ENCODE peak calls at places on chromosome 2, in nine cellular contexts. G is nephron progenitor cell, D is foreskin fibroblast, Q is adrenal gland, T is IMR-90, S is progenitor cell of endocrine pancreas, Y is kidney, U is OCI-LY7, R is GM13976. O is an unnamed sample.

GRCh38 chr2:75595541-75596395 is 35.0 kb upstream of the EVA1A start:
- DNase-seq in U (no peak), R (no peak), S (no peak), D (peak; percentile 68), T (peak; percentile 95), G (no peak), Y (no peak), Q (no peak), O (no peak)

GRCh38 chr2:201661366-201661765 is 18.1 kb upstream of the TMEM237 start:
- DNase-seq in T (no peak), R (no peak), S (no peak), Y (no peak), D (no peak), G (no peak), Q (no peak), U (no peak), O (no peak)

GRCh38 chr2:227534714-227535113 is 62.8 kb downstream of the AGFG1 start:
- DNase-seq in Q (no peak), U (peak; percentile 18), S (no peak), R (no peak), T (no peak), G (no peak), D (no peak), Y (no peak), O (peak; percentile 18)

GRCh38 chr2:127624321-127625145 is 21.4 kb upstream of the GPR17 start:
- DNase-seq in U (no peak), G (no peak), Y (no peak), D (no peak), T (no peak), R (no peak), S (no peak), Q (peak; percentile 18), O (no peak)

GRCh38 chr2:19571773-19572172 is 213.3 kb upstream of the OSR1 start:
- DNase-seq in R (no peak), U (no peak), Q (no peak), T (no peak), G (no peak), S (no peak), Y (no peak), D (no peak), O (no peak)

GRCh38 chr2:221435161-221435560 is 136.9 kb downstream of the EPHA4 start:
- DNase-seq in Y (no peak), R (no peak), T (no peak), D (no peak), S (no peak), G (no peak), Q (no peak), U (no peak), O (no peak)

GRCh38 chr2:43041661-43042360 is 184.6 kb downstream of the ZFP36L2 start:
- DNase-seq in T (peak; percentile 97), D (peak; percentile 95), G (peak; percentile 86), R (no peak), S (no peak), U (no peak), Y (peak; percentile 91), Q (peak; percentile 75), O (no peak)

GRCh38 chr2:44275915-44276279 is 617 bp downstream of the SLC3A1 start:
- DNase-seq in U (no peak), T (peak; percentile 36), D (peak; percentile 36), Y (no peak), G (no peak), R (no peak), Q (no peak), S (no peak), O (no peak)

GRCh38 chr2:6990871-6991270 is 73.7 kb downstream of the RNF144A start:
- DNase-seq in R (no peak), Q (no peak), G (no peak), U (no peak), D (no peak), Y (no peak), S (no peak), T (no peak), O (no peak)

GRCh38 chr2:189545424-189545823 is 35.2 kb downstream of the SLC40A1 start:
- DNase-seq in R (no peak), G (no peak), D (no peak), S (no peak), Y (no peak), T (no peak), Q (no peak), U (no peak), O (no peak)

GRCh38 chr2:218645126-218645525 is 14.3 kb downstream of the ZNF142 start:
- DNase-seq in D (peak; percentile 35), T (peak; percentile 62), R (no peak), G (no peak), Q (no peak), Y (no peak), S (no peak), U (no peak), O (no peak)

GRCh38 chr2:230868151-230868946 is 3.6 kb downstream of the ITM2C start:
- DNase-seq in S (no peak), Y (no peak), Q (no peak), T (no peak), R (peak; percentile 6), U (no peak), G (peak; percentile 61), D (no peak), O (no peak)

GRCh38 chr2:9189901-9190300 is 16.7 kb upstream of the ASAP2 start:
- DNase-seq in D (no peak), Y (no peak), S (no peak), R (no peak), G (no peak), Q (no peak), T (no peak), U (no peak), O (no peak)

GRCh38 chr2:2577366-2577765 is 246.3 kb upstream of the MYT1L start:
- DNase-seq in Y (no peak), T (no peak), U (no peak), G (no peak), Q (no peak), R (no peak), S (no peak), D (no peak), O (no peak)

GRCh38 chr2:178882666-178883440 is 75.6 kb upstream of the TTN start:
- DNase-seq in G (no peak), Y (no peak), R (no peak), T (peak; percentile 31), S (no peak), Q (no peak), D (peak; percentile 27), U (no peak), O (no peak)

GRCh38 chr2:165239230-165239629 is at the start of gene SCN2A:
- DNase-seq in G (peak; percentile 12), Q (no peak), Y (no peak), S (no peak), D (peak; percentile 11), U (peak; percentile 51), T (peak; percentile 49), R (no peak), O (peak; percentile 1)

GRCh38 chr2:207960090-207960489 is 65.2 kb downstream of the PLEKHM3 start:
- DNase-seq in D (no peak), T (no peak), Y (no peak), S (no peak), R (no peak), U (no peak), G (no peak), Q (no peak), O (no peak)

GRCh38 chr2:233265899-233266431 is 14.5 kb downstream of the ATG16L1 start:
- DNase-seq in U (no peak), G (no peak), R (peak; percentile 46), S (no peak), T (no peak), Y (no peak), Q (no peak), D (no peak), O (no peak)

DNA sequence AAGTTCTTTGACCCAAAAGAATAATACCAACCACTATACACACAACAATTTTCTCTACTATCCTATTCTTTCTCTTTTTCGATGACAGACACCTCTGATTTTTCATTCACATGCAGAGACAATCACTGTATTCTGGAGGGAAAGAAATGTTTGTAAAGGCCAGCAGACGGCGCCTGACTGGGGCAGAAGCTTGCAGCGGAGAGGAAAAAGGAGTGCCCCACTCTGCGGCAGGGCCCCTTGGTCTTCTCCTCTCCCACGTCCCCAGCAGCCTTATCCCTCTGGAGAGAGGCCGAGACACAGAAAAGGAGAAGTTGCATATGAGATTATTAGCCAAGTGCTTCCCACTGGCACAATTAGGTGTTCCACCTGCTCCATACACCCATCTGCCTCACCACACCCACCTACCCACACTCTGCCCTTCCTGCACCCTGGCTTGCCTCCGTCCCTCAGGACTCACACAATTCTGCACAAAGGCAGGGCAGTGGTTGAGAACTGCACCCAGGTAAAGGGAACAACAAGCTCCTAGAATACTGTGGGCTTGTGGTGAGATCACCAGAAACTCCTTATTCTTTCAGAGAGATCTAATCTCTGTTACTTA is 687.3 kb downstream of the NRXN1 start:
- DNase-seq in R (no peak), S (no peak), Y (no peak), Q (no peak), D (no peak), T (no peak), G (peak; percentile 21), U (peak; percentile 1), O (no peak)
- TF ChIP-seq CTCF in R (no peak), S (peak; percentile 52), Y (no peak), Q (no peak), D (no peak), T (no peak), G (peak; percentile 48), U (peak; percentile 64), O (no peak)

GRCh38 chr2:168712053-168712452 is 90.4 kb upstream of the NOSTRIN start:
- DNase-seq in G (no peak), U (peak; percentile 51), D (no peak), Y (no peak), R (peak; percentile 53), Q (no peak), S (no peak), T (no peak), O (peak; percentile 70)
- TF ChIP-seq CTCF in G (no peak), U (peak; percentile 48), D (no peak), Y (no peak), R (no peak), Q (no peak), S (no peak), T (no peak), O (peak; percentile 8)

DNA sequence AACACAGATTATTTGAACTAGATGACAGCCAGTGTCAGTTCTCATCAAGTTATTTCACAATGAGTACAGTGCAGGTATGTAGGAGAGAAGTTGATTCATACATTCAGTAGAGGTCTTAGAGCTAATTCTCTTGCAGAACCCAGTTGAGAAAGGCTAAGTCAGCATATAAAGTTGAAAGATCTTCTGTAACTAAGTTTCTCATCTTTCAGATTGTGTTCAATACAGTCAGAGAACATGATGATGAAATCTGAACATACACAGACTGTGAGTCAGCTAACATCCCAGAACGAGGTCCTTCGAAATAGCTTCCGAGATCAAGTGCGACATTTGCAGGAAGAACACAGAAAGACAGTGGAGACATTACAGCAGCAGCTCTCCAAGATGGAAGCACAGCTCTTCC is 41.9 kb upstream of the LIMS1 start:
- DNase-seq in T (peak; percentile 94), G (no peak), R (no peak), D (peak; percentile 77), S (no peak), Y (no peak), Q (peak; percentile 64), U (no peak), O (no peak)
- TF ChIP-seq CTCF in T (no peak), G (no peak), R (no peak), D (no peak), S (no peak), Y (no peak), Q (no peak), U (no peak), O (no peak)

DNA sequence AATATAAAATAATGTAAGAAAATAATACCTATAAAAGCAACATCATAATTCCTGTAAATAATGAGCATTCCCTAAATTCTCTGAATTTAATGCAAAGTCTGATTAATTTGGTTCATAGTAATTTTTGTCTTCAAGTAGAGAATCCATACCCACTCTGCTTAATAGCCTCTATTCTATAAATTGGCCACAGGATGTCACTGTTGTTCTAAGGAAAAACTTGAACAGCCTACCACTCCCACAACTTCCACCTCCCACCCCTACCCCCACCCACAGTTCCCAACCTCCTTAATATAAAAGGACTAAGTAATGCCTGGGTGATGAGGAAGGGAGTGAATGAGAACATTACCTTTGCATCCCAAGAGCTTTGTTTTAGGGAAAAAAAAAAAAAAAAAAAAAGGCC is 27.2 kb upstream of the BBS5 start:
- DNase-seq in S (no peak), Q (no peak), G (no peak), Y (no peak), T (peak; percentile 58), R (peak; percentile 36), D (peak; percentile 14), U (peak; percentile 48), O (peak; percentile 24)
- TF ChIP-seq CTCF in S (peak; percentile 68), Q (peak; percentile 6), G (peak; percentile 47), Y (peak; percentile 21), T (peak; percentile 63), R (peak; percentile 20), D (peak; percentile 30), U (peak; percentile 74), O (no peak)